ENCODE peak calls at places on chromosomes 16 and 17, in nine cellular contexts. R is stimulated activated CD4-positive, alpha-beta T cell treated with anti-CD3 and anti-CD28 coated beads, TNF-alpha, amount 100 ng/mL, for 48 hours; Q is fibroblast of lung; I is RWPE1; Z is posterior cingulate gyrus; T is activated CD4-positive, CD25-positive, alpha-beta regulatory T cell; S is GM12891; N is IMR-90; G is stimulated activated naive CD8-positive, alpha-beta T cell treated with anti-CD3 and anti-CD28 coated beads, Interleukin-15, Interleukin-2, amounts not matched to agents 100 U/mL and 50 U/mL, for 24 hours. X is an unnamed sample.

GRCh38 chr16:35377142-35377541 is 1917.7 kb downstream of the TP53TG3F start:
- DNase-seq in T (no peak), Q (no peak), N (no peak), I (no peak), Z (no peak), S (no peak), R (no peak), G (no peak), X (no peak)

GRCh38 chr17:29569245-29569950 is 897 bp downstream of the TP53I13 start:
- DNase-seq in R (no peak), S (no peak), Q (no peak), Z (no peak), I (peak; percentile 19), G (no peak), N (peak; percentile 35), T (no peak), X (peak; percentile 46)

GRCh38 chr17:67289174-67289876 is 44.3 kb upstream of the HELZ start:
- DNase-seq in Z (peak; percentile 40), N (peak; percentile 55), T (no peak), I (no peak), R (no peak), S (no peak), Q (peak; percentile 88), G (no peak), X (peak; percentile 58)

GRCh38 chr17:75639327-75639726 is 6.1 kb downstream of the SMIM5 start:
- DNase-seq in S (peak; percentile 7), T (no peak), G (no peak), Q (no peak), I (no peak), R (no peak), N (no peak), Z (no peak), X (no peak)

GRCh38 chr17:5254414-5254813 is 19.8 kb upstream of the SCIMP start:
- DNase-seq in I (no peak), G (no peak), S (no peak), Z (no peak), T (no peak), R (no peak), N (no peak), Q (no peak), X (no peak)

GRCh38 chr17:17849863-17850373 is 13.1 kb upstream of the SREBF1 start:
- DNase-seq in Q (peak; percentile 57), G (peak; percentile 82), T (peak; percentile 19), R (peak; percentile 62), I (no peak), N (peak; percentile 43), Z (no peak), S (peak; percentile 59), X (peak; percentile 66)

GRCh38 chr17:67477687-67478086 is 100.6 kb downstream of the PITPNC1 start:
- DNase-seq in R (peak; percentile 55), Q (peak; percentile 47), G (peak; percentile 69), S (no peak), Z (no peak), I (peak; percentile 41), N (peak; percentile 80), T (no peak), X (peak; percentile 45)

GRCh38 chr16:83960521-83961249 is 7.4 kb upstream of the NECAB2 start:
- DNase-seq in Z (no peak), N (no peak), R (no peak), S (no peak), T (no peak), G (no peak), Q (no peak), I (no peak), X (no peak)

GRCh38 chr17:38871992-38872605 is 2.2 kb downstream of the LASP1 start:
- DNase-seq in T (no peak), R (no peak), G (no peak), Q (no peak), N (no peak), I (no peak), S (no peak), Z (no peak), X (no peak)

GRCh38 chr17:15463363-15463762 is 4.1 kb downstream of the CDRT4 start:
- DNase-seq in N (peak; percentile 92), S (no peak), Q (peak; percentile 93), G (no peak), R (no peak), T (no peak), I (peak; percentile 27), Z (no peak), X (peak; percentile 96)

GRCh38 chr17:7589204-7589868 is 558 bp downstream of the SOX15 start:
- DNase-seq in T (peak; percentile 37), I (peak; percentile 71), R (peak; percentile 41), N (peak; percentile 83), Z (peak; percentile 88), G (peak; percentile 73), Q (peak; percentile 85), S (peak; percentile 91), X (peak; percentile 89)

GRCh38 chr17:62732125-62732524 is 76.0 kb downstream of the MARCHF10 start:
- DNase-seq in N (no peak), I (peak; percentile 83), Z (no peak), S (no peak), T (no peak), G (no peak), R (no peak), Q (no peak), X (no peak)

GRCh38 chr17:3956558-3956957 is 7.7 kb downstream of the ATP2A3 start:
- DNase-seq in R (no peak), G (peak; percentile 20), Q (no peak), Z (no peak), S (no peak), I (no peak), N (no peak), T (no peak), X (no peak)

GRCh38 chr16:69402448-69402847 is 16.6 kb upstream of the TERF2 start:
- DNase-seq in Z (no peak), R (no peak), I (no peak), T (no peak), Q (no peak), S (no peak), G (no peak), N (no peak), X (no peak)

GRCh38 chr16:3681206-3681605 is 26.7 kb downstream of the DNASE1 start:
- DNase-seq in Q (no peak), G (no peak), Z (no peak), I (no peak), S (no peak), R (no peak), T (no peak), N (no peak), X (peak; percentile 93)

GRCh38 chr17:43393944-43394482 is 4.8 kb upstream of the ARL4D start:
- DNase-seq in R (peak; percentile 90), S (peak; percentile 66), G (peak; percentile 92), I (peak; percentile 89), T (peak; percentile 84), Q (peak; percentile 91), Z (peak; percentile 96), N (peak; percentile 83), X (peak; percentile 95)

GRCh38 chr17:40903129-40903847 is 18.2 kb upstream of the KRT20 start:
- DNase-seq in R (no peak), G (no peak), T (no peak), Q (peak; percentile 10), I (peak; percentile 81), Z (no peak), S (no peak), N (peak; percentile 70), X (no peak)